ENCODE peak calls at places on chromosome 3, in five cellular contexts. One of them, this sample, is unnamed.

GRCh38 chr3:8307545-8308110 is 194.0 kb upstream of the LMCD1 start:
- DNase-seq in psoas muscle: no peak
- DNase-seq in HTR-8/SVneo: no peak
- DNase-seq in activated CD8-positive, alpha-beta T cell treated with anti-CD3 and anti-CD28 coated beads for 36 hours: no peak
- DNase-seq in naive thymus-derived CD8-positive, alpha-beta T cell: peak
- DNase-seq in this sample: no peak

GRCh38 chr3:37863949-37864822 is 2.5 kb downstream of the CTDSPL start:
- DNase-seq in activated CD8-positive, alpha-beta T cell treated with anti-CD3 and anti-CD28 coated beads for 36 hours: no peak
- DNase-seq in HTR-8/SVneo: no peak
- DNase-seq in naive thymus-derived CD8-positive, alpha-beta T cell: no peak
- DNase-seq in psoas muscle: no peak
- DNase-seq in this sample: no peak

GRCh38 chr3:112629425-112629824 is 11.5 kb downstream of the CCDC80 start:
- DNase-seq in activated CD8-positive, alpha-beta T cell treated with anti-CD3 and anti-CD28 coated beads for 36 hours: peak
- DNase-seq in HTR-8/SVneo: peak
- DNase-seq in psoas muscle: peak
- DNase-seq in naive thymus-derived CD8-positive, alpha-beta T cell: no peak
- DNase-seq in this sample: no peak

GRCh38 chr3:63662500-63662899 is 10.0 kb downstream of the SNTN start:
- DNase-seq in psoas muscle: no peak
- DNase-seq in HTR-8/SVneo: no peak
- DNase-seq in activated CD8-positive, alpha-beta T cell treated with anti-CD3 and anti-CD28 coated beads for 36 hours: no peak
- DNase-seq in naive thymus-derived CD8-positive, alpha-beta T cell: no peak
- DNase-seq in this sample: no peak

GRCh38 chr3:66463734-66464511 is 36.9 kb downstream of the LRIG1 start:
- DNase-seq in psoas muscle: no peak
- DNase-seq in HTR-8/SVneo: no peak
- DNase-seq in activated CD8-positive, alpha-beta T cell treated with anti-CD3 and anti-CD28 coated beads for 36 hours: no peak
- DNase-seq in naive thymus-derived CD8-positive, alpha-beta T cell: no peak
- DNase-seq in this sample: no peak

GRCh38 chr3:168220609-168221008 is 124.9 kb upstream of the GOLIM4 start:
- DNase-seq in HTR-8/SVneo: no peak
- DNase-seq in naive thymus-derived CD8-positive, alpha-beta T cell: no peak
- DNase-seq in psoas muscle: no peak
- DNase-seq in activated CD8-positive, alpha-beta T cell treated with anti-CD3 and anti-CD28 coated beads for 36 hours: no peak
- DNase-seq in this sample: no peak

GRCh38 chr3:16179261-16179660 is 4.8 kb downstream of the GALNT15 start:
- DNase-seq in psoas muscle: no peak
- DNase-seq in HTR-8/SVneo: no peak
- DNase-seq in activated CD8-positive, alpha-beta T cell treated with anti-CD3 and anti-CD28 coated beads for 36 hours: no peak
- DNase-seq in naive thymus-derived CD8-positive, alpha-beta T cell: no peak
- DNase-seq in this sample: no peak

GRCh38 chr3:11543141-11543947 is 100.4 kb downstream of the VGLL4 start:
- DNase-seq in naive thymus-derived CD8-positive, alpha-beta T cell: no peak
- DNase-seq in HTR-8/SVneo: no peak
- DNase-seq in activated CD8-positive, alpha-beta T cell treated with anti-CD3 and anti-CD28 coated beads for 36 hours: no peak
- DNase-seq in psoas muscle: no peak
- DNase-seq in this sample: no peak

GRCh38 chr3:56725175-56725574 is 42.1 kb upstream of the TASOR start:
- DNase-seq in psoas muscle: no peak
- DNase-seq in HTR-8/SVneo: no peak
- DNase-seq in activated CD8-positive, alpha-beta T cell treated with anti-CD3 and anti-CD28 coated beads for 36 hours: peak
- DNase-seq in naive thymus-derived CD8-positive, alpha-beta T cell: peak
- DNase-seq in this sample: no peak

GRCh38 chr3:120192159-120192558 is 92.9 kb downstream of the GPR156 start:
- DNase-seq in naive thymus-derived CD8-positive, alpha-beta T cell: no peak
- DNase-seq in psoas muscle: no peak
- DNase-seq in HTR-8/SVneo: no peak
- DNase-seq in activated CD8-positive, alpha-beta T cell treated with anti-CD3 and anti-CD28 coated beads for 36 hours: no peak
- DNase-seq in this sample: no peak

GRCh38 chr3:188830955-188831354 is 340.8 kb upstream of the TPRG1 start:
- DNase-seq in HTR-8/SVneo: no peak
- DNase-seq in naive thymus-derived CD8-positive, alpha-beta T cell: no peak
- DNase-seq in activated CD8-positive, alpha-beta T cell treated with anti-CD3 and anti-CD28 coated beads for 36 hours: peak
- DNase-seq in psoas muscle: no peak
- DNase-seq in this sample: no peak

GRCh38 chr3:102006812-102007485 is 157.6 kb downstream of the NFKBIZ start:
- DNase-seq in naive thymus-derived CD8-positive, alpha-beta T cell: no peak
- DNase-seq in HTR-8/SVneo: peak
- DNase-seq in activated CD8-positive, alpha-beta T cell treated with anti-CD3 and anti-CD28 coated beads for 36 hours: no peak
- DNase-seq in psoas muscle: no peak
- DNase-seq in this sample: no peak

GRCh38 chr3:64023861-64024223 is 548 bp upstream of the PSMD6 start:
- DNase-seq in HTR-8/SVneo: no peak
- DNase-seq in activated CD8-positive, alpha-beta T cell treated with anti-CD3 and anti-CD28 coated beads for 36 hours: no peak
- DNase-seq in psoas muscle: no peak
- DNase-seq in naive thymus-derived CD8-positive, alpha-beta T cell: no peak
- DNase-seq in this sample: no peak

GRCh38 chr3:135538123-135538522 is 427.4 kb upstream of the PPP2R3A start:
- DNase-seq in activated CD8-positive, alpha-beta T cell treated with anti-CD3 and anti-CD28 coated beads for 36 hours: no peak
- DNase-seq in naive thymus-derived CD8-positive, alpha-beta T cell: no peak
- DNase-seq in HTR-8/SVneo: no peak
- DNase-seq in psoas muscle: no peak
- DNase-seq in this sample: no peak

GRCh38 chr3:46948830-46949671 is 27.5 kb downstream of the CCDC12 start:
- DNase-seq in HTR-8/SVneo: peak
- DNase-seq in psoas muscle: no peak
- DNase-seq in naive thymus-derived CD8-positive, alpha-beta T cell: no peak
- DNase-seq in activated CD8-positive, alpha-beta T cell treated with anti-CD3 and anti-CD28 coated beads for 36 hours: peak
- DNase-seq in this sample: no peak

GRCh38 chr3:194028434-194029004 is 107.4 kb upstream of the HES1 start:
- DNase-seq in naive thymus-derived CD8-positive, alpha-beta T cell: no peak
- DNase-seq in HTR-8/SVneo: no peak
- DNase-seq in psoas muscle: no peak
- DNase-seq in activated CD8-positive, alpha-beta T cell treated with anti-CD3 and anti-CD28 coated beads for 36 hours: no peak
- DNase-seq in this sample: no peak

GRCh38 chr3:194312743-194313281 is 38.3 kb downstream of the CPN2 start:
- DNase-seq in HTR-8/SVneo: no peak
- DNase-seq in naive thymus-derived CD8-positive, alpha-beta T cell: no peak
- DNase-seq in activated CD8-positive, alpha-beta T cell treated with anti-CD3 and anti-CD28 coated beads for 36 hours: no peak
- DNase-seq in psoas muscle: peak
- DNase-seq in this sample: no peak

GRCh38 chr3:109532257-109533216 is 195.2 kb upstream of the DPPA4 start:
- DNase-seq in psoas muscle: no peak
- DNase-seq in HTR-8/SVneo: no peak
- DNase-seq in naive thymus-derived CD8-positive, alpha-beta T cell: peak
- DNase-seq in activated CD8-positive, alpha-beta T cell treated with anti-CD3 and anti-CD28 coated beads for 36 hours: peak
- DNase-seq in this sample: no peak

GRCh38 chr3:14403636-14404395 is 1.4 kb downstream of the SLC6A6 start:
- DNase-seq in activated CD8-positive, alpha-beta T cell treated with anti-CD3 and anti-CD28 coated beads for 36 hours: no peak
- DNase-seq in naive thymus-derived CD8-positive, alpha-beta T cell: no peak
- DNase-seq in HTR-8/SVneo: no peak
- DNase-seq in psoas muscle: peak
- DNase-seq in this sample: no peak

GRCh38 chr3:52195823-52196331 is 2.1 kb upstream of the ALAS1 start:
- DNase-seq in HTR-8/SVneo: no peak
- DNase-seq in activated CD8-positive, alpha-beta T cell treated with anti-CD3 and anti-CD28 coated beads for 36 hours: no peak
- DNase-seq in naive thymus-derived CD8-positive, alpha-beta T cell: no peak
- DNase-seq in psoas muscle: no peak
- DNase-seq in this sample: no peak

GRCh38 chr3:167288737-167289136 is 91.4 kb downstream of the ZBBX start:
- DNase-seq in activated CD8-positive, alpha-beta T cell treated with anti-CD3 and anti-CD28 coated beads for 36 hours: no peak
- DNase-seq in HTR-8/SVneo: no peak
- DNase-seq in psoas muscle: no peak
- DNase-seq in naive thymus-derived CD8-positive, alpha-beta T cell: no peak
- DNase-seq in this sample: no peak

GRCh38 chr3:112514527-112515128 is 15.4 kb upstream of the BTLA start:
- DNase-seq in HTR-8/SVneo: no peak
- DNase-seq in psoas muscle: no peak
- DNase-seq in activated CD8-positive, alpha-beta T cell treated with anti-CD3 and anti-CD28 coated beads for 36 hours: peak
- DNase-seq in naive thymus-derived CD8-positive, alpha-beta T cell: no peak
- DNase-seq in this sample: no peak

GRCh38 chr3:154971771-154972326 is 108.3 kb upstream of the MME start:
- DNase-seq in psoas muscle: no peak
- DNase-seq in activated CD8-positive, alpha-beta T cell treated with anti-CD3 and anti-CD28 coated beads for 36 hours: no peak
- DNase-seq in naive thymus-derived CD8-positive, alpha-beta T cell: no peak
- DNase-seq in HTR-8/SVneo: no peak
- DNase-seq in this sample: no peak

GRCh38 chr3:72042397-72043211 is 257.7 kb upstream of the PROK2 start:
- DNase-seq in HTR-8/SVneo: no peak
- DNase-seq in psoas muscle: no peak
- DNase-seq in naive thymus-derived CD8-positive, alpha-beta T cell: no peak
- DNase-seq in activated CD8-positive, alpha-beta T cell treated with anti-CD3 and anti-CD28 coated beads for 36 hours: no peak
- DNase-seq in this sample: no peak

GRCh38 chr3:128685001-128685726 is 34.5 kb upstream of the RPN1 start:
- DNase-seq in psoas muscle: no peak
- DNase-seq in activated CD8-positive, alpha-beta T cell treated with anti-CD3 and anti-CD28 coated beads for 36 hours: no peak
- DNase-seq in naive thymus-derived CD8-positive, alpha-beta T cell: no peak
- DNase-seq in HTR-8/SVneo: no peak
- DNase-seq in this sample: no peak

GRCh38 chr3:48919215-48920138 is 835 bp downstream of the ARIH2 start:
- DNase-seq in HTR-8/SVneo: peak
- DNase-seq in activated CD8-positive, alpha-beta T cell treated with anti-CD3 and anti-CD28 coated beads for 36 hours: peak
- DNase-seq in naive thymus-derived CD8-positive, alpha-beta T cell: peak
- DNase-seq in psoas muscle: peak
- DNase-seq in this sample: peak

GRCh38 chr3:171506743-171507319 is 46.6 kb upstream of the TNIK start:
- DNase-seq in naive thymus-derived CD8-positive, alpha-beta T cell: no peak
- DNase-seq in activated CD8-positive, alpha-beta T cell treated with anti-CD3 and anti-CD28 coated beads for 36 hours: no peak
- DNase-seq in psoas muscle: no peak
- DNase-seq in HTR-8/SVneo: no peak
- DNase-seq in this sample: no peak

GRCh38 chr3:197289726-197290125 is 8.7 kb downstream of the DLG1 start:
- DNase-seq in naive thymus-derived CD8-positive, alpha-beta T cell: no peak
- DNase-seq in activated CD8-positive, alpha-beta T cell treated with anti-CD3 and anti-CD28 coated beads for 36 hours: no peak
- DNase-seq in psoas muscle: no peak
- DNase-seq in HTR-8/SVneo: no peak
- DNase-seq in this sample: no peak

GRCh38 chr3:87145553-87145952 is 81.6 kb upstream of the CHMP2B start:
- DNase-seq in HTR-8/SVneo: no peak
- DNase-seq in psoas muscle: no peak
- DNase-seq in naive thymus-derived CD8-positive, alpha-beta T cell: no peak
- DNase-seq in activated CD8-positive, alpha-beta T cell treated with anti-CD3 and anti-CD28 coated beads for 36 hours: peak
- DNase-seq in this sample: no peak

GRCh38 chr3:66037330-66037985 is 1.3 kb downstream of the MAGI1 start:
- DNase-seq in activated CD8-positive, alpha-beta T cell treated with anti-CD3 and anti-CD28 coated beads for 36 hours: no peak
- DNase-seq in HTR-8/SVneo: no peak
- DNase-seq in psoas muscle: peak
- DNase-seq in naive thymus-derived CD8-positive, alpha-beta T cell: no peak
- DNase-seq in this sample: no peak

GRCh38 chr3:155737844-155738460 is 6.9 kb downstream of the PLCH1 start:
- DNase-seq in psoas muscle: no peak
- DNase-seq in activated CD8-positive, alpha-beta T cell treated with anti-CD3 and anti-CD28 coated beads for 36 hours: no peak
- DNase-seq in naive thymus-derived CD8-positive, alpha-beta T cell: no peak
- DNase-seq in HTR-8/SVneo: no peak
- DNase-seq in this sample: no peak

This sample was measured in osteocyte.